ENCODE peak calls at places on chromosomes 13 and 19, in six cellular contexts. K is effector CD4-positive, alpha-beta T cell; J is small intestine; F is IMR-90; X is fibroblast of the aortic adventitia; H is T-helper 2 cell. V is an unnamed sample.

GRCh38 chr19:58227964-58228583 is 640 bp upstream of the ZNF544 start:
- DNase-seq in K (no peak), J (no peak), F (no peak), X (no peak), H (no peak), V (no peak)

GRCh38 chr13:59691501-59692066 is 472.1 kb downstream of the DIAPH3 start:
- DNase-seq in K (no peak), J (no peak), F (peak), X (no peak), H (no peak), V (no peak)

GRCh38 chr13:23430664-23431063 is 2.8 kb downstream of the SACS start:
- DNase-seq in K (no peak), J (no peak), F (no peak), X (no peak), H (no peak), V (no peak)

GRCh38 chr19:10855879-10856522 is 7.8 kb downstream of the C19orf38 start:
- DNase-seq in K (no peak), J (peak), F (no peak), X (no peak), H (no peak), V (no peak)

GRCh38 chr13:63605962-63606361 is 2190.3 kb upstream of the PCDH20 start:
- DNase-seq in K (no peak), J (no peak), F (peak), X (no peak), H (no peak), V (no peak)

GRCh38 chr13:113884821-113885220 is 20.9 kb upstream of the GAS6 start:
- DNase-seq in K (no peak), J (no peak), F (no peak), X (no peak), H (no peak), V (no peak)

GRCh38 chr13:27442071-27442647 is 8.2 kb downstream of the MTIF3 start:
- DNase-seq in K (peak), J (peak), F (no peak), X (no peak), H (no peak), V (no peak)

GRCh38 chr13:88000239-88000638 is 329.1 kb downstream of the SLITRK5 start:
- DNase-seq in K (no peak), J (no peak), F (peak), X (no peak), H (no peak), V (no peak)

GRCh38 chr13:113057084-113057483 is 48.5 kb upstream of the F7 start:
- DNase-seq in K (no peak), J (no peak), F (no peak), X (no peak), H (no peak), V (no peak)

GRCh38 chr19:10836478-10837325 is 690 bp upstream of the TMED1 start:
- DNase-seq in K (peak), J (peak), F (no peak), X (no peak), H (peak), V (peak)

GRCh38 chr13:35392768-35393167 is 83.7 kb downstream of the MAB21L1 start:
- DNase-seq in K (no peak), J (no peak), F (no peak), X (no peak), H (no peak), V (no peak)

GRCh38 chr13:72489751-72490150 is 237.7 kb downstream of the MZT1 start:
- DNase-seq in K (no peak), J (no peak), F (no peak), X (no peak), H (no peak), V (no peak)

GRCh38 chr13:109586509-109587346 is 199.7 kb downstream of the IRS2 start:
- DNase-seq in K (no peak), J (peak), F (no peak), X (no peak), H (no peak), V (no peak)

V was measured in activated CD4-positive, alpha-beta T cell treated with anti-CD3 and anti-CD28 coated beads, Interleukin-2, amount 50 U/mL, for 1 hour.